ENCODE peak calls at places on chromosomes 13 and 19, in four cellular contexts. M is adipocyte, P is psoas muscle, Q is SIG-M5. S is an unnamed sample.

GRCh38 chr19:44847144-44848035 is 1.3 kb downstream of the NECTIN2 start:
- DNase-seq in M (peak), Q (no peak), P (peak), S (peak)

GRCh38 chr19:48372904-48373303 is 8.7 kb downstream of the SYNGR4 start:
- DNase-seq in M (no peak), P (no peak), Q (no peak), S (no peak)

GRCh38 chr13:52739468-52740071 is at the start of gene CNMD:
- DNase-seq in M (no peak), Q (no peak), P (no peak), S (no peak)

GRCh38 chr13:21637296-21637695 is 33.3 kb upstream of the MICU2 start:
- DNase-seq in M (no peak), P (no peak), Q (no peak), S (no peak)

GRCh38 chr19:17553256-17553655 is 2.2 kb upstream of the COLGALT1 start:
- DNase-seq in M (peak), P (peak), Q (no peak), S (peak)

GRCh38 chr19:28045621-28046020 is 1167.3 kb downstream of the UQCRFS1 start:
- DNase-seq in M (no peak), Q (no peak), P (no peak), S (no peak)

GRCh38 chr13:34038326-34039068 is 220.5 kb downstream of the RFC3 start:
- DNase-seq in P (no peak), Q (no peak), M (no peak), S (no peak)

GRCh38 chr13:63409791-63410351 is 1994.2 kb upstream of the PCDH20 start:
- DNase-seq in Q (no peak), P (no peak), M (peak), S (no peak)

GRCh38 chr19:13868663-13869062 is 8.3 kb upstream of the NANOS3 start:
- DNase-seq in P (no peak), M (no peak), Q (no peak), S (no peak)

GRCh38 chr13:113915786-113916329 is 52.0 kb upstream of the GAS6 start:
- DNase-seq in M (no peak), P (no peak), Q (no peak), S (no peak)

GRCh38 chr13:113397606-113398425 is 33.9 kb upstream of the GRTP1 start:
- DNase-seq in P (no peak), Q (no peak), M (no peak), S (no peak)

GRCh38 chr13:43804461-43805070 is 17.8 kb upstream of the ENOX1 start:
- DNase-seq in Q (no peak), M (peak), P (no peak), S (no peak)

GRCh38 chr19:45424191-45425058 is 708 bp upstream of the ERCC1 start:
- DNase-seq in M (peak), Q (peak), P (peak), S (peak)

GRCh38 chr19:47243364-47243775 is 12.4 kb upstream of the BBC3 start:
- DNase-seq in Q (no peak), P (no peak), M (no peak), S (no peak)

GRCh38 chr13:95023405-95023804 is 277.8 kb downstream of the ABCC4 start:
- DNase-seq in M (no peak), Q (no peak), P (no peak), S (no peak)

GRCh38 chr13:26839682-26840081 is 79.1 kb upstream of the GPR12 start:
- DNase-seq in Q (no peak), P (no peak), M (no peak), S (no peak)

GRCh38 chr13:80083097-80083429 is 257.9 kb downstream of the SPRY2 start:
- DNase-seq in M (no peak), Q (no peak), P (no peak), S (no peak)

GRCh38 chr13:108263961-108264360 is 5.6 kb upstream of the TNFSF13B start:
- DNase-seq in P (no peak), Q (no peak), M (no peak), S (no peak)

GRCh38 chr13:110923086-110923485 is 8.2 kb upstream of the ANKRD10 start:
- DNase-seq in P (no peak), Q (no peak), M (no peak), S (no peak)

GRCh38 chr19:41341669-41342490 is 11.8 kb downstream of the TGFB1 start:
- DNase-seq in P (no peak), M (no peak), Q (no peak), S (peak)

GRCh38 chr13:69706807-69707206 is 400.8 kb upstream of the ATXN8OS start:
- DNase-seq in M (no peak), P (no peak), Q (no peak), S (no peak)

GRCh38 chr19:18616023-18616422 is 3.4 kb downstream of the TMEM59L start:
- DNase-seq in P (no peak), M (no peak), Q (no peak), S (no peak)

S was measured in right cardiac atrium.